ENCODE peak calls at places on chromosomes 13 and 19, in four cellular contexts. One of them, this sample, is unnamed.

GRCh38 chr13:113120300-113121182 is 2.1 kb upstream of the F10 start:
- DNase-seq in left ventricle myocardium inferior: no peak
- DNase-seq in ascending aorta: no peak
- DNase-seq in endodermal cell: no peak
- DNase-seq in this sample: peak

GRCh38 chr13:29760561-29760960 is 89.9 kb downstream of the UBL3 start:
- DNase-seq in endodermal cell: no peak
- DNase-seq in left ventricle myocardium inferior: no peak
- DNase-seq in ascending aorta: no peak
- DNase-seq in this sample: no peak

GRCh38 chr19:45396389-45397260 is 8.2 kb downstream of the PPP1R13L start:
- DNase-seq in ascending aorta: no peak
- DNase-seq in left ventricle myocardium inferior: no peak
- DNase-seq in endodermal cell: peak
- DNase-seq in this sample: no peak

GRCh38 chr19:36009220-36009619 is 607 bp upstream of the SYNE4 start:
- DNase-seq in left ventricle myocardium inferior: peak
- DNase-seq in endodermal cell: peak
- DNase-seq in ascending aorta: no peak
- DNase-seq in this sample: peak

GRCh38 chr13:114046447-114046846 is 72.6 kb upstream of the C13orf46 start:
- DNase-seq in ascending aorta: no peak
- DNase-seq in left ventricle myocardium inferior: no peak
- DNase-seq in endodermal cell: no peak
- DNase-seq in this sample: no peak

GRCh38 chr13:29103036-29103800 is 283.1 kb downstream of the MTUS2 start:
- DNase-seq in endodermal cell: no peak
- DNase-seq in ascending aorta: no peak
- DNase-seq in left ventricle myocardium inferior: no peak
- DNase-seq in this sample: no peak

GRCh38 chr13:101390461-101390860 is 25.8 kb downstream of the NALCN start:
- DNase-seq in ascending aorta: no peak
- DNase-seq in left ventricle myocardium inferior: no peak
- DNase-seq in endodermal cell: no peak
- DNase-seq in this sample: no peak

GRCh38 chr19:46606019-46606418 is 4.9 kb downstream of the CALM3 start:
- DNase-seq in ascending aorta: no peak
- DNase-seq in endodermal cell: peak
- DNase-seq in left ventricle myocardium inferior: no peak
- DNase-seq in this sample: no peak

GRCh38 chr19:3801412-3802096 is 15.4 kb upstream of the MATK start:
- DNase-seq in endodermal cell: peak
- DNase-seq in left ventricle myocardium inferior: peak
- DNase-seq in ascending aorta: no peak
- DNase-seq in this sample: no peak

GRCh38 chr13:36548129-36548528 is 115.8 kb downstream of the CCNA1 start:
- DNase-seq in endodermal cell: no peak
- DNase-seq in left ventricle myocardium inferior: peak
- DNase-seq in ascending aorta: no peak
- DNase-seq in this sample: no peak

GRCh38 chr13:74986609-74987008 is 495.4 kb downstream of the TBC1D4 start:
- DNase-seq in left ventricle myocardium inferior: no peak
- DNase-seq in ascending aorta: no peak
- DNase-seq in endodermal cell: no peak
- DNase-seq in this sample: no peak

GRCh38 chr19:48417436-48417835 is 24.0 kb downstream of the GRIN2D start:
- DNase-seq in ascending aorta: no peak
- DNase-seq in left ventricle myocardium inferior: no peak
- DNase-seq in endodermal cell: no peak
- DNase-seq in this sample: no peak

GRCh38 chr13:33109319-33109718 is 93.1 kb downstream of the KL start:
- DNase-seq in endodermal cell: no peak
- DNase-seq in left ventricle myocardium inferior: no peak
- DNase-seq in ascending aorta: no peak
- DNase-seq in this sample: no peak

GRCh38 chr19:2461751-2462634 is 5.2 kb upstream of the LMNB2 start:
- DNase-seq in endodermal cell: peak
- DNase-seq in ascending aorta: no peak
- DNase-seq in left ventricle myocardium inferior: peak
- DNase-seq in this sample: peak

GRCh38 chr19:18895038-18895827 is 725 bp downstream of the CERS1 start:
- DNase-seq in ascending aorta: no peak
- DNase-seq in left ventricle myocardium inferior: no peak
- DNase-seq in endodermal cell: peak
- DNase-seq in this sample: peak

GRCh38 chr13:29190298-29190697 is 370.2 kb downstream of the MTUS2 start:
- DNase-seq in left ventricle myocardium inferior: no peak
- DNase-seq in endodermal cell: no peak
- DNase-seq in ascending aorta: no peak
- DNase-seq in this sample: no peak

GRCh38 chr19:55216461-55217198 is 7.3 kb upstream of the PTPRH start:
- DNase-seq in ascending aorta: peak
- DNase-seq in left ventricle myocardium inferior: peak
- DNase-seq in endodermal cell: peak
- DNase-seq in this sample: peak
- H3K4me3 ChIP-seq in ascending aorta: peak
- H3K4me3 ChIP-seq in left ventricle myocardium inferior: peak
- H3K4me3 ChIP-seq in endodermal cell: peak
- H3K4me3 ChIP-seq in this sample: peak

DNA sequence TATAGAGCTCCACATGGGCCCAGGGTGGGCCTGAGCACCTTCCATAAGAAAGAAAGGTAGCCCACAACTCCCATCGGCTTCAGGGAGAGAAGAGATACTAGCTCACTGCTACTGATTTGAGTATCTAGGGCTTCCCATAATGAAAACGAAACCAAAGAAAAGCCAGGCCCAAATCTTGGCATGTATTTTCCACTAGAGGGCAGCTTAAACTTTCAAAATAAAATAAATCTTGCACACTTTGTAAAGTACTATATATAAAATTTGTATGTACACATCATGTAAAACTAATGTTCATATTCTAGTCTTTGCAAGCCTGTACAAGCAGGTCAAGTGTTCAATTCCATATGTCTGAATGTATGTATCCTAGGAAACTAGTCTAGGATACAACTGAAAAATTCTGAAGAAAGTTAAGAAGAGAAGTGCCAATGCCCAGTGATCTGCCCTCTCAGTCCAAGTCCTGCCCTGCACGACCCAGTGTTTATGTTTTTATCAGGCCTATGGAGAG is 475.9 kb downstream of the UQCRFS1 start:
- DNase-seq in ascending aorta: no peak
- DNase-seq in endodermal cell: no peak
- DNase-seq in left ventricle myocardium inferior: no peak
- DNase-seq in this sample: no peak
- TF ChIP-seq CTCF in ascending aorta: peak
- TF ChIP-seq CTCF in endodermal cell: peak
- TF ChIP-seq CTCF in left ventricle myocardium inferior: peak
- TF ChIP-seq CTCF in this sample: no peak

DNA sequence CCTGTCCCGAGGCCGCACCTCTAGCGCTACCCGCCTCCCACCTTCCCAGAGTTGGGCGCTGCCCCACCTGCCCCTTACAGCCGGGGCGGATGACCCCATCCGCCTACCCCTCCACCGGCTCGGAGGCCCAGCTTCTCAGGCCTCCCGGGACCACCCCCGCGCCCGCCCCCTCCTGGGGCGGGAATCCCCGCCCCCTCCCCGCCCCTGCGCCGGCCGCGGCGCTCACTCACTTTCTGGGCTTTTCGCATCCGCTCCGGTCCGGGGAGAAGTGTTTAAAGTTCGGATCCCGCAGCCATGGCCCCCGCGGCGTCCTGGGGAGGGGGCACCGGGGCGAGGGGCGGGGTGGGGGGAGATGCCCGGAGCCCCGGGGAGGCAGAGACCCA is 448 bp downstream of the ERFL start:
- DNase-seq in left ventricle myocardium inferior: no peak
- DNase-seq in ascending aorta: no peak
- DNase-seq in endodermal cell: peak
- DNase-seq in this sample: no peak
- H3K27ac ChIP-seq in left ventricle myocardium inferior: no peak
- H3K27ac ChIP-seq in ascending aorta: no peak
- H3K27ac ChIP-seq in endodermal cell: no peak
- H3K27ac ChIP-seq in this sample: no peak

GRCh38 chr19:8454218-8454617 is 9.4 kb downstream of the HNRNPM start:
- DNase-seq in ascending aorta: no peak
- DNase-seq in left ventricle myocardium inferior: no peak
- DNase-seq in endodermal cell: no peak
- DNase-seq in this sample: no peak
- H3K4me3 ChIP-seq in ascending aorta: no peak
- H3K4me3 ChIP-seq in left ventricle myocardium inferior: no peak
- H3K4me3 ChIP-seq in endodermal cell: peak
- H3K4me3 ChIP-seq in this sample: no peak

GRCh38 chr13:79935121-79935520 is 405.8 kb downstream of the SPRY2 start:
- DNase-seq in ascending aorta: no peak
- DNase-seq in endodermal cell: no peak
- DNase-seq in left ventricle myocardium inferior: no peak
- DNase-seq in this sample: no peak
- TF ChIP-seq CTCF in ascending aorta: no peak
- TF ChIP-seq CTCF in endodermal cell: no peak
- TF ChIP-seq CTCF in left ventricle myocardium inferior: no peak
- TF ChIP-seq CTCF in this sample: no peak